ENCODE peak calls at places on chromosomes 16 and 17, in four cellular contexts. H, I, B and L are unnamed samples.
A peak's percentile ranks its signal among the peaks of the same experiment; 100 is the strongest.

GRCh38 chr17:52096056-52096455 is 62.5 kb downstream of the CA10 start:
- DNase-seq in H (no peak), I (no peak), B (no peak), L (no peak)

GRCh38 chr16:74601131-74601871 is 5.6 kb downstream of the GLG1 start:
- DNase-seq in H (no peak), I (no peak), B (no peak), L (peak; percentile 55)

GRCh38 chr16:12758031-12758669 is 45.5 kb downstream of the CPPED1 start:
- DNase-seq in H (no peak), I (no peak), B (no peak), L (peak; percentile 70)

GRCh38 chr17:5120036-5120435 is 4.2 kb downstream of the USP6 start:
- DNase-seq in H (no peak), I (no peak), B (no peak), L (no peak)

GRCh38 chr17:73720187-73720834 is 76.1 kb upstream of the SDK2 start:
- DNase-seq in H (no peak), I (no peak), B (peak; percentile 11), L (no peak)

GRCh38 chr17:73145641-73146040 is 19.2 kb upstream of the SSTR2 start:
- DNase-seq in H (no peak), I (no peak), B (no peak), L (no peak)

GRCh38 chr17:2369551-2370210 is 31.2 kb downstream of the MNT start:
- DNase-seq in H (peak; percentile 64), I (no peak), B (no peak), L (peak; percentile 20)

GRCh38 chr17:80260791-80261158 is at the start of gene RNF213:
- DNase-seq in H (peak; percentile 53), I (no peak), B (no peak), L (peak; percentile 93)

GRCh38 chr16:22340945-22341344 is 33.5 kb downstream of the CDR2 start:
- DNase-seq in H (no peak), I (no peak), B (no peak), L (no peak)

GRCh38 chr17:73595068-73595865 is 49.0 kb downstream of the SDK2 start:
- DNase-seq in H (peak; percentile 85), I (no peak), B (no peak), L (peak; percentile 27)

GRCh38 chr16:1048442-1049112 is 24.0 kb upstream of the SSTR5 start:
- DNase-seq in H (peak; percentile 86), I (no peak), B (peak; percentile 14), L (peak; percentile 69)

GRCh38 chr16:65314246-65315003 is 192.6 kb upstream of the CDH11 start:
- DNase-seq in H (no peak), I (no peak), B (no peak), L (no peak)

GRCh38 chr16:89898201-89898967 is 20.3 kb upstream of the MC1R start:
- DNase-seq in H (no peak), I (no peak), B (no peak), L (no peak)

GRCh38 chr17:69959291-69959690 is 115.7 kb upstream of the KCNJ16 start:
- DNase-seq in H (no peak), I (no peak), B (no peak), L (no peak)

GRCh38 chr16:10039220-10040096 is 142.8 kb downstream of the GRIN2A start:
- DNase-seq in H (peak; percentile 63), I (no peak), B (no peak), L (no peak)

GRCh38 chr16:17519041-17519440 is 48.3 kb upstream of the XYLT1 start:
- DNase-seq in H (no peak), I (no peak), B (no peak), L (no peak)

GRCh38 chr16:80804451-80805383 is at the start of gene CDYL2:
- DNase-seq in H (peak; percentile 21), I (no peak), B (no peak), L (peak; percentile 62)

GRCh38 chr17:77090476-77090875 is 50.3 kb upstream of the SEC14L1 start:
- DNase-seq in H (no peak), I (no peak), B (no peak), L (no peak)

GRCh38 chr16:27520982-27521673 is 28.6 kb downstream of the GTF3C1 start:
- DNase-seq in H (no peak), I (no peak), B (no peak), L (no peak)

GRCh38 chr17:72985882-72986720 is 106.4 kb downstream of the SLC39A11 start:
- DNase-seq in H (peak; percentile 78), I (peak; percentile 47), B (peak; percentile 79), L (peak; percentile 84)

GRCh38 chr17:57604771-57605733 is 140.0 kb downstream of the CCDC182 start:
- DNase-seq in H (no peak), I (peak; percentile 62), B (no peak), L (no peak)

GRCh38 chr16:88593489-88593888 is 23.3 kb downstream of the ZC3H18 start:
- DNase-seq in H (no peak), I (no peak), B (no peak), L (no peak)

GRCh38 chr17:61294777-61295176 is 104.9 kb upstream of the TBX2 start:
- DNase-seq in H (no peak), I (no peak), B (no peak), L (no peak)

GRCh38 chr17:65975878-65976277 is 216.1 kb downstream of the CEP112 start:
- DNase-seq in H (no peak), I (no peak), B (no peak), L (no peak)

GRCh38 chr17:44354582-44355309 is 8.9 kb downstream of the FAM171A2 start:
- DNase-seq in H (peak; percentile 90), I (no peak), B (no peak), L (peak; percentile 17)

GRCh38 chr16:4200000-4200780 is 41.7 kb downstream of the SRL start:
- DNase-seq in H (peak; percentile 74), I (no peak), B (peak; percentile 50), L (peak; percentile 80)

GRCh38 chr16:89373355-89374110 is 116.8 kb downstream of the ANKRD11 start:
- DNase-seq in H (no peak), I (no peak), B (no peak), L (no peak)

GRCh38 chr16:72853575-72853974 is 194.4 kb downstream of the ZFHX3 start:
- DNase-seq in H (no peak), I (no peak), B (no peak), L (no peak)

GRCh38 chr16:783404-784161 is 4.6 kb downstream of the RPUSD1 start:
- DNase-seq in H (no peak), I (no peak), B (no peak), L (peak; percentile 72)

GRCh38 chr16:81778861-81779539 is at the start of gene PLCG2:
- DNase-seq in H (peak; percentile 78), I (no peak), B (no peak), L (peak; percentile 97)

GRCh38 chr16:73043828-73044493 is 4.0 kb downstream of the ZFHX3 start:
- DNase-seq in H (no peak), I (no peak), B (no peak), L (no peak)

GRCh38 chr16:19513377-19514053 is 8.4 kb downstream of the GDE1 start:
- DNase-seq in H (no peak), I (no peak), B (no peak), L (no peak)

GRCh38 chr16:56965939-56966515 is 4.3 kb downstream of the CETP start:
- DNase-seq in H (no peak), I (no peak), B (no peak), L (no peak)

GRCh38 chr17:82065638-82066303 is at the start of gene DUS1L:
- DNase-seq in H (peak; percentile 60), I (no peak), B (no peak), L (peak; percentile 91)

GRCh38 chr17:82064433-82065192 is 991 bp downstream of the DUS1L start:
- DNase-seq in H (no peak), I (no peak), B (peak; percentile 38), L (no peak)

GRCh38 chr17:82063424-82064415 is 1.9 kb downstream of the DUS1L start:
- DNase-seq in H (no peak), I (no peak), B (no peak), L (no peak)

GRCh38 chr17:82062984-82063368 is 2.6 kb downstream of the DUS1L start:
- DNase-seq in H (no peak), I (no peak), B (no peak), L (no peak)

DNA sequence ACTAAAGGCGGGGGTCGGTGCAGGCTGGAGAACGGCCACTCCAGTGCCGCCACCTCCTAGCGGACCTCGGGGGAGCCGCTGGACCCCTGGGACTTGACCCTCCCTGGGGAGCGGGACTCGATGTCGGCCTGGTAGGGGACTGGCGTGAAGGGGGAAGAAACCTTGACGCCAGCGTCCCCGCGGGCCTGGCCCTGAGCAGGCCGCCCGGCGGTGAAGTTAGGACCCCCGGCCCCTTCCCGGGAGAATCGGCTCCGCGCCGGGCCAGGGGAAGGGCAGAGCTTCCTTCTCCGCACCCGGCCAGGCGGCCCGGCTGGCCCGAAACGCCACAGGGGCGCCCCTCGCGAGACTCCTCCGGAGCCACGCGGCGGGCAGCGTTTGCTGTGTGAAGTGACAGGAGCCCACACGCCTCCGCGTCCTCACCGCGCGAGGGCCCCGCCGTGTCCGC is 389 bp downstream of the DUS1L start:
- DNase-seq in H (no peak), I (no peak), B (no peak), L (no peak)
- TF ChIP-seq ETV6 in H (no peak), I (no peak), B (no peak), L (no peak)

GRCh38 chr16:84341533-84342295 is 26.6 kb upstream of the ATP2C2 start:
- DNase-seq in H (no peak), I (no peak), B (no peak), L (no peak)

GRCh38 chr16:84344781-84345180 is 23.6 kb upstream of the ATP2C2 start:
- DNase-seq in H (no peak), I (no peak), B (no peak), L (no peak)

GRCh38 chr16:84339766-84340165 is 28.6 kb upstream of the ATP2C2 start:
- DNase-seq in H (no peak), I (no peak), B (no peak), L (no peak)

GRCh38 chr16:84339316-84339715 is 29.0 kb upstream of the ATP2C2 start:
- DNase-seq in H (no peak), I (no peak), B (no peak), L (no peak)

GRCh38 chr16:84340305-84341040 is 27.9 kb upstream of the ATP2C2 start:
- DNase-seq in H (no peak), I (no peak), B (no peak), L (no peak)
- TF ChIP-seq ETV6 in H (no peak), I (no peak), B (no peak), L (no peak)

DNA sequence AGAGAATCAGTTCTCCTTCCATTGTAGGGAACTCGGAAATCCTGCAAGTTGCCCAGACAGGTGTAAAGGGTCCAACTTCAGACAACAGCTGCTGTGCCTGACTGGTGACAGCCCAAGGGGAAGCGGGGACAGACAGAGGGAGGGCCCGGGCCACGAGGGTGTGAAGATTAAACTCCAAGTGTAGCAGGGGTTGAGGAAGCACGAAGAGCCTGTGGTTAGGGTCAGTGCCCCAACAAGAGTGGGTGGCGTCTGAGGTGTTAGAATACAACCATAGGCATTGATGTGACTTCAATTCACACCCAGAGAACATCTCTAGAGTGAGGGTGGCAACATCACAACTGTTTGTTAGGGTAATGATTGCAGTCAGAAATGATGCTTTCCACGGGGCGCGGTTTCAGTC is 39.1 kb downstream of the ASPA start:
- DNase-seq in H (no peak), I (no peak), B (no peak), L (no peak)
- TF ChIP-seq ETV6 in H (no peak), I (no peak), B (no peak), L (no peak)

GRCh38 chr16:86546638-86547013 is 8.4 kb downstream of the MTHFSD start:
- DNase-seq in H (no peak), I (no peak), B (no peak), L (no peak)
- TF ChIP-seq ETV6 in H (no peak), I (no peak), B (no peak), L (no peak)